ENCODE peak calls at places on chromosomes 16 and 17, in six cellular contexts. P is heart left ventricle, Z is transverse colon, F is K562, O is gastrocnemius medialis, W is uterus. V is an unnamed sample.

GRCh38 chr16:62213763-62214162 is 177.5 kb upstream of the CDH8 start:
- DNase-seq in W (no peak), F (no peak), O (no peak), Z (no peak), P (no peak), V (no peak)

GRCh38 chr17:75271955-75272847 is 1.2 kb upstream of the MIF4GD start:
- DNase-seq in Z (no peak), O (peak), F (no peak), W (no peak), P (peak), V (no peak)

GRCh38 chr17:66522591-66523272 is 220.3 kb downstream of the PRKCA start:
- DNase-seq in W (peak), P (no peak), Z (no peak), O (peak), F (no peak), V (no peak)

GRCh38 chr16:89845417-89845816 is 17.1 kb downstream of the SPIRE2 start:
- DNase-seq in W (no peak), P (no peak), O (no peak), Z (peak), F (no peak), V (no peak)

GRCh38 chr17:74532115-74532514 is 840 bp upstream of the CD300LB start:
- DNase-seq in Z (peak), F (peak), O (peak), W (peak), P (peak), V (no peak)

GRCh38 chr17:71975331-71975801 is 145.5 kb upstream of the SOX9 start:
- DNase-seq in W (peak), F (no peak), P (peak), O (peak), Z (peak), V (no peak)

GRCh38 chr17:36755586-36755985 is 154.2 kb downstream of the MRM1 start:
- DNase-seq in O (no peak), W (no peak), P (no peak), Z (peak), F (peak), V (no peak)

GRCh38 chr16:58011652-58012051 is 10.4 kb downstream of the USB1 start:
- DNase-seq in W (no peak), Z (no peak), P (no peak), F (no peak), O (no peak), V (no peak)

GRCh38 chr16:69812213-69813014 is 50.3 kb downstream of the WWP2 start:
- DNase-seq in W (no peak), Z (no peak), O (no peak), P (no peak), F (peak), V (no peak)

GRCh38 chr16:77759821-77760220 is 28.5 kb upstream of the VAT1L start:
- DNase-seq in Z (no peak), P (no peak), W (no peak), O (no peak), F (no peak), V (no peak)

GRCh38 chr16:59170065-59170712 is 436.1 kb upstream of the GOT2 start:
- DNase-seq in Z (no peak), O (no peak), P (no peak), F (no peak), W (no peak), V (no peak)

GRCh38 chr16:66462912-66463311 is 35.8 kb downstream of the BEAN1 start:
- DNase-seq in Z (no peak), O (no peak), P (no peak), W (no peak), F (no peak), V (no peak)

GRCh38 chr17:28951991-28952975 is 965 bp upstream of the PHF12 start:
- DNase-seq in W (peak), Z (peak), O (peak), F (peak), P (peak), V (peak)

GRCh38 chr17:2982854-2983636 is 80.4 kb downstream of the OR1D5 start:
- DNase-seq in O (peak), W (peak), F (peak), Z (peak), P (peak), V (no peak)

GRCh38 chr16:74448990-74449389 is 27.7 kb upstream of the CLEC18B start:
- DNase-seq in Z (peak), W (peak), P (peak), O (peak), F (peak), V (peak)

GRCh38 chr17:78125976-78126894 is 2.3 kb downstream of the TMC6 start:
- DNase-seq in O (no peak), W (no peak), P (peak), Z (no peak), F (no peak), V (peak)

GRCh38 chr17:4064366-4064765 is 78.5 kb downstream of the ZZEF1 start:
- DNase-seq in O (no peak), Z (no peak), W (no peak), P (peak), F (no peak), V (no peak)

GRCh38 chr17:81846743-81847689 is 12.2 kb upstream of the PPP1R27 start:
- DNase-seq in P (no peak), W (no peak), O (no peak), F (no peak), Z (no peak), V (no peak)

DNA sequence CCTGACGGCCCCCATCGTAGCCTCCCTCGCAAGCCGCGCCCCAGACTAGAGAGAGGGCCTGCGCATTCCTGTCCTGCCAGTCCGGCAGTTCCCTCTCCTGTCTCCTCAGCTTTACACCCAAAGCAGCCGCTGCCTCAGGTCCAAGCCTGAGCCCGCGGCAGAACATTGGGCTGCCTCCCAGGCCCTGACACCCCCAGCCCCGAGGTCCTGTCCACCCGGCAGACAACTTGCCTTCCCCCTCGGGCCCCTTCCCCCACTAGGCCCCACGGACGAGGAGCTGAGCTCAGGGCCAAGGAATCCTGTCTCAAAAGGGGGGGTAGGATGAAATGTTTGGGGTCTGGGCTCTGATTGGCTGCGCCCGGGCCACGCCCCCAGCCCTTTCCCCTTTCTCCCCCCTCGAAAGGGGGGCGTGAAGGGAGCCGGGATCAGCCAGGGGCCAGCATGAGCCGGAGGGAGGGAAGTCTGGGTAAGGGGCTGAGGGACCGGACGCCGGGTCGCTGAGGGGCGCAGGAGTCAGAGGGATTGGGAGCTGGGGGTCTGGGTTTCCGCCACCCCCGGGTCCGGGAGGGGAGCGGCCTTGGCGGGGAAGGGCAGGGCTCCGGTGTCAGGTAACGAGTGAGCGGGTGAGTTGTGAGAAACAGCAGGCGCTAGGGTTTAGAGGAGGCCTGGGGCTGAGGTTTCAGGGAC is at the start of gene CTF1:
- DNase-seq in Z (peak), F (peak), W (peak), O (peak), P (peak), V (peak)
- TF ChIP-seq POLR2A in Z (peak), F (no peak), W (peak), O (no peak), P (no peak), V (no peak)

GRCh38 chr16:88369447-88370008 is 13.2 kb upstream of the ZNF469 start:
- DNase-seq in O (no peak), P (no peak), W (no peak), F (no peak), Z (no peak), V (peak)

GRCh38 chr16:88367560-88367959 is 15.2 kb upstream of the ZNF469 start:
- DNase-seq in P (no peak), Z (no peak), O (no peak), F (no peak), W (no peak), V (no peak)

GRCh38 chr16:88366704-88367047 is 16.1 kb upstream of the ZNF469 start:
- DNase-seq in O (no peak), W (no peak), P (no peak), F (no peak), Z (no peak), V (no peak)

GRCh38 chr16:88368994-88369393 is 13.8 kb upstream of the ZNF469 start:
- DNase-seq in P (no peak), F (no peak), O (no peak), Z (no peak), W (peak), V (no peak)

GRCh38 chr16:88368036-88368435 is 14.7 kb upstream of the ZNF469 start:
- DNase-seq in O (no peak), P (no peak), Z (no peak), F (no peak), W (no peak), V (peak)
- TF ChIP-seq POLR2A in O (no peak), P (no peak), Z (no peak), F (no peak), W (no peak), V (no peak)

GRCh38 chr17:40121886-40122465 is at the start of gene MSL1:
- DNase-seq in O (peak), F (peak), Z (peak), P (peak), W (peak), V (peak)
- TF ChIP-seq POLR2A in O (peak), F (peak), Z (peak), P (no peak), W (peak), V (peak)

GRCh38 chr16:380837-381787 is 666 bp downstream of the PGAP6 start:
- DNase-seq in F (peak), P (peak), O (no peak), W (no peak), Z (no peak), V (no peak)

GRCh38 chr16:379183-379960 is 2.4 kb downstream of the PGAP6 start:
- DNase-seq in Z (peak), W (no peak), O (no peak), F (no peak), P (no peak), V (peak)

GRCh38 chr16:379961-380836 is 1.6 kb downstream of the PGAP6 start:
- DNase-seq in Z (no peak), P (no peak), O (no peak), W (no peak), F (no peak), V (no peak)

GRCh38 chr16:383326-384020 is 1.7 kb upstream of the PGAP6 start:
- DNase-seq in O (no peak), W (no peak), P (peak), F (no peak), Z (peak), V (no peak)

DNA sequence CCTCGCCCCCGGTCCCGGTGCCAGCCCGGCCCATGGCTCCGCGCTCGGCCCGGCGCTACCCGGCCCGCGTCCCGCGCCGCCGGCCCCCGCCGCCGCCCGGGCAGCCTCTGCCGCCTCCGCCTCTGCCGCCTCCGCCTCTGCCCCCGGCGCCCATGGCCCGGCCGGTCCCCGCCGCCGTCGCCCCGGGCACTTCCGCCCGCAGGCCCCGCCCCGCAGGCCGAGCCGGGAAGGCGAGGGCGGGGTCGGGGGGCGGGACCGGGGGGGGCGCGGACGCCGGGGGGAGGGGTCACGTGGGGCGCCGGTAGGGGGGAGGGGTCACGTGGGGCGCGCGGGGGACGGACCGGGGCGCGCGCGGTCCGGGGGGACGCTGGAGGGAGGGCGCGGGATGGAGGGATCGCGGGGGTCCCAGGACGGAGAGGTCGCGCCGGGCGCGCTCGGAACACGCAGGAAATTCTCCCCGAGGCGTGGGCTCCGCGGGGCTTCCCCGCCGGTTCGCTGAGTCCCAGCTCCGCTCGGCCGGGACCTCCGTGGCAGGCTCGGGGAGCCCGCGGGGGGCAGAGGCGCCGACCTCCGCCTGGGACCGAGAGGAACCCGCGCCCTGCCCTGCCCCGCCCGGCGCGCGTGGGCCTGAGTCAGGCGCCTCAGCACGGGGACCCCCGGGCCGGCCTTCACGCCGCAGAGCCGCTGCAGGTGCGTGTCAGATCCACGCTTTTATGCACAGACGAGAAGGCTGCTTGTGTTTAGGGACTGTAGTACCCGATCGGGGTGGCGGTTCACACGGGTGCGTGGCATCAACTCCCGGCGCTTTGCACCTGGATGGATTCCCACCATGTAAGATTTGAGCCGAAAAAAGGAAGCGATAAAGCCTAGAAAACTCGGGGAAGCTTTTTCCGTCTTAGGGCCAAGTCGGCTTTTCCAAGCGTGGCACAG is at the start of gene PGAP6:
- DNase-seq in W (peak), Z (peak), O (peak), P (peak), F (peak), V (peak)
- TF ChIP-seq POLR2A in W (no peak), Z (peak), O (peak), P (no peak), F (no peak), V (no peak)

DNA sequence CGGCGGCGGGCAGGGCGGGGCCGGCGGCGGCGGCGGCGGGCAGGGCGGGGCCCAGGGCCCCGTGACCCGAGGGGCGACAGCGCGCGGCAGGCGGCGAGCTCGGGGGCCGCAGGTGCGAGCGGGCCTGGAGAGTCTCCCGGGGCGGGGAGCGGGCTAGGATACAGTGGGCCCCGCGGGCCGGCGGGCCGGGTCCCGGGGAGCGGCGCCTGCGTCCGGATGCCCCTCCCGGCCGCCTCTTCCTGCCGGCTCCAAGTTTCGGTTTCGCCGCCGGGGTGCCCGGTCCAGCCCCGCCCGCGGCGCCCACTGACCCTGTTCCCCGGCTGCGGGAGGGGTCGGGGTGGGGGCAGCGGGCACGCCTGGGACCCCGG is at the start of gene RNF213:
- DNase-seq in Z (peak), W (peak), O (peak), F (peak), P (peak), V (peak)
- TF ChIP-seq POLR2A in Z (no peak), W (peak), O (peak), F (no peak), P (peak), V (peak)

GRCh38 chr17:58354541-58355216 is 2.7 kb upstream of the SUPT4H1 start:
- DNase-seq in P (no peak), O (no peak), Z (no peak), F (no peak), W (no peak), V (no peak)

GRCh38 chr17:58352843-58353719 is 1.1 kb upstream of the SUPT4H1 start:
- DNase-seq in F (peak), P (peak), O (peak), Z (peak), W (no peak), V (no peak)

GRCh38 chr17:58351710-58352017 is 337 bp downstream of the SUPT4H1 start:
- DNase-seq in F (no peak), P (no peak), Z (no peak), O (no peak), W (no peak), V (no peak)

GRCh38 chr17:58351182-58351581 is 819 bp downstream of the SUPT4H1 start:
- DNase-seq in O (no peak), P (no peak), Z (no peak), F (no peak), W (no peak), V (no peak)

DNA sequence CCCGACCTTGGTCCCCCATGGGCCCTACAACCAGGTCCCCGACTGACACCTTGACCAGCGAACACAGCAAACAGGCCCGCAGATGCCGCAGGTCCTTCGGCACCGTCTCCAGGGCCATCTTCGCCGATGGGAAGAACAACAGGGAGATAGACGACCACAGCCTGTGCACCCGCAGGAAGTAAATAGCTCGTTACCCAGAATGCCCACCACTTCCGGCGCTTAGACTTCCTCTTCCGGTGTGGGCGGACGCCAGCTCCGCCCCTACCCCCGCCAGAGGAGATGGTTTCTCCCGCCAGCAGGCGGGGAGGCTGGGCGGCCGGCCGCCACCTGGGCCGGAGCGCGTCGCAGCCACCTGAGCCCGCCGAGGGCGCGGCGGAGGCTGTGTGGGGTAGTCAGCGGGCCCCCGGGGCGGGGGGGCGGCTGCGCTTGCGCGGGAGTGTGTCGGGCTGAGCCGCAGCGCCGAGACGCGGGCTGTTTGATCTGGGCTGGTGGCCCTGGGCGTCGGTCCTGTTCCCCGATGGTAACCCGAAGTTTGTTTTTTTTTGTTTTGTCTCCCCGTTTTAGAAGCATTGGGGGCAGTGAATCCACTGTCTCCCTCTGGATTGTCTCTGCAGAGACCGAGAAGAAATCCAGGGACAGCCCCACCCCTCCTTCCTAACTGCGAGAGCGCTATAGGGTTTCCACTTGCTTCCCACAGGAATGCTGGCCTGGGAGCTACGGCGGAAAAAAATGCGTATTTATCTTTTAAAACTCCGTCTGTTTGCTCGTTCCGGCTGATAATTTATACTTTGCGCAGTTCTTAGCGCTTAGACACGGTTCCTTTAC is at the start of gene SUPT4H1:
- DNase-seq in W (peak), F (peak), Z (peak), P (peak), O (peak), V (peak)
- TF ChIP-seq POLR2A in W (peak), F (peak), Z (peak), P (no peak), O (peak), V (peak)

DNA sequence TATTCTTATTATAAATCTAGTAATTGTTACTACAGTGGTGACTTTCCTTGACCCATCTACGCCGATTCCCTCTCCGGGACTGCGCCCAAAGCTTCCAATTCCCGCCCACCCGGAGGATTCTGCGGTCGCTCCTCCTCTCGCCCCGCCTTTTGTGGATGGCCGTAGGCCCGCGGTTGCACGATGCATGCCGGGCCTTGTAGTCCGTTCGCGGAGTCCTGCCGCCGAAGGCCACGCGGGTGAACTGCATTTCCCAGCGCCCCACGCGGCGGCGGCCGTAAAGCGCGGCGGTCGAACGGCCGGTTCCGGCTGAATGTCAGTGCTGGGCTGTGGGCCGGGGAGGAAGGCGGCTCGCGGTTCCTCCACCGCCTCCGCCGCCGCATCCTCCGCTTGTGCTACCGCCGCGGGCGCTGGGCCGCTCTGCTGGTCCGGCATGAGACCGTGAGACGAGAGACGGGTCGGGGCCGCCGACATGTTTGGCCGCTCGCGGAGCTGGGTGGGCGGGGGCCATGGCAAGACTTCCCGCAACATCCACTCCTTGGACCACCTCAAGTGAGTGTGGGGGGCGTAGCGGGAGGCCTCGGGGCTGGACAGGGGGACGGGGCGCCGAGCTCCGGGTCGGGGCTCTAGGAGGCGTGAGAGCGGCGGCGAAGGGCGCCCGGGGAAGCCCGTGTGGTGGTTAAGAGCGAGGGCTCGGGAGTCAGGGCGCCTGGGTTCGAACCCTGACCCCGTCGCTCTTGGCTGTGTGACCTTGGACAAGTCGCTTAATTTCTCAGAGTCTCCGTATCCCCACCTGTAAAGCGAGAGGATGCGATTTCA is at the start of gene CLEC16A:
- DNase-seq in W (peak), O (peak), P (peak), F (peak), Z (peak), V (peak)
- TF ChIP-seq POLR2A in W (no peak), O (peak), P (peak), F (peak), Z (peak), V (peak)

GRCh38 chr17:80034654-80034976 is 1.1 kb downstream of the TBC1D16 start:
- DNase-seq in W (no peak), P (no peak), Z (no peak), O (no peak), F (no peak), V (no peak)

GRCh38 chr17:80034977-80035686 is 540 bp downstream of the TBC1D16 start:
- DNase-seq in P (peak), W (no peak), O (no peak), Z (peak), F (no peak), V (no peak)

GRCh38 chr17:80036715-80037477 is 454 bp downstream of the CCDC40 start:
- DNase-seq in Z (peak), F (peak), W (no peak), O (peak), P (no peak), V (no peak)

GRCh38 chr17:80035687-80035936 is at the start of gene TBC1D16:
- DNase-seq in Z (no peak), P (no peak), W (no peak), O (no peak), F (no peak), V (no peak)

GRCh38 chr17:80035937-80036714 is at the start of gene CCDC40:
- DNase-seq in P (peak), Z (peak), W (peak), O (peak), F (peak), V (peak)
- TF ChIP-seq POLR2A in P (no peak), Z (peak), W (peak), O (peak), F (no peak), V (peak)